ENCODE peak calls at places on chromosomes 12 and 14, in six cellular contexts. D is fibroblast of mammary gland, B is cardiac fibroblast, I is GM13977, X is Peyer's patch, S is endodermal cell. T is an unnamed sample.

GRCh38 chr12:120522568-120522967 is 6.4 kb downstream of the COQ5 start:
- DNase-seq in D (no peak), X (no peak), I (no peak), B (no peak), S (no peak), T (no peak)

GRCh38 chr14:31510222-31510621 is 22.4 kb upstream of the GPR33 start:
- DNase-seq in B (peak), D (peak), X (no peak), I (peak), S (no peak), T (no peak)

GRCh38 chr12:101021911-101022388 is 188.1 kb downstream of the SLC5A8 start:
- DNase-seq in B (peak), D (peak), X (no peak), S (no peak), I (no peak), T (no peak)

GRCh38 chr12:56040963-56041578 is 647 bp upstream of the RPS26 start:
- DNase-seq in D (no peak), B (no peak), X (no peak), I (no peak), S (peak), T (no peak)

GRCh38 chr14:88682495-88683114 is 110.1 kb downstream of the EML5 start:
- DNase-seq in S (peak), I (no peak), B (no peak), D (no peak), X (no peak), T (no peak)

GRCh38 chr14:94717808-94718207 is 52.1 kb downstream of the GSC start:
- DNase-seq in B (no peak), I (no peak), D (peak), X (no peak), S (no peak), T (no peak)

GRCh38 chr14:67663633-67664032 is 10.8 kb downstream of the VTI1B start:
- DNase-seq in D (no peak), I (no peak), B (no peak), S (no peak), X (no peak), T (no peak)

GRCh38 chr12:42484996-42485395 is 104.5 kb downstream of the PRICKLE1 start:
- DNase-seq in I (no peak), S (no peak), D (no peak), B (no peak), X (no peak), T (no peak)

GRCh38 chr12:53975019-53975815 is 463 bp upstream of the HOTAIR start:
- DNase-seq in B (no peak), I (no peak), D (no peak), S (peak), X (no peak), T (no peak)

GRCh38 chr14:73369433-73369832 is 88.9 kb downstream of the NUMB start:
- DNase-seq in D (no peak), X (no peak), I (no peak), B (no peak), S (no peak), T (no peak)

GRCh38 chr12:83414981-83415380 is 728.3 kb downstream of the TMTC2 start:
- DNase-seq in S (no peak), X (no peak), B (no peak), I (no peak), D (no peak), T (no peak)

GRCh38 chr14:38125484-38125912 is 82.2 kb upstream of the SSTR1 start:
- DNase-seq in S (no peak), X (no peak), D (no peak), B (no peak), I (no peak), T (no peak)

GRCh38 chr12:43109626-43110345 is 442.2 kb downstream of the ADAMTS20 start:
- DNase-seq in X (no peak), D (peak), I (no peak), B (no peak), S (no peak), T (no peak)

GRCh38 chr12:43692064-43692463 is 66.5 kb downstream of the PUS7L start:
- DNase-seq in S (no peak), D (peak), I (no peak), B (peak), X (no peak), T (no peak)

GRCh38 chr14:51333901-51334432 is 93.9 kb downstream of the TMX1 start:
- DNase-seq in S (no peak), D (no peak), B (no peak), X (no peak), I (no peak), T (no peak)

GRCh38 chr12:84791444-84791843 is 121.2 kb downstream of the SLC6A15 start:
- DNase-seq in X (no peak), B (no peak), I (no peak), D (no peak), S (no peak), T (no peak)

GRCh38 chr12:104064842-104065441 is 611 bp downstream of the HCFC2 start:
- DNase-seq in D (no peak), I (peak), S (no peak), X (no peak), B (peak), T (no peak)
- TF ChIP-seq CTCF in D (no peak), I (no peak), S (no peak), X (no peak), B (no peak), T (no peak)

DNA sequence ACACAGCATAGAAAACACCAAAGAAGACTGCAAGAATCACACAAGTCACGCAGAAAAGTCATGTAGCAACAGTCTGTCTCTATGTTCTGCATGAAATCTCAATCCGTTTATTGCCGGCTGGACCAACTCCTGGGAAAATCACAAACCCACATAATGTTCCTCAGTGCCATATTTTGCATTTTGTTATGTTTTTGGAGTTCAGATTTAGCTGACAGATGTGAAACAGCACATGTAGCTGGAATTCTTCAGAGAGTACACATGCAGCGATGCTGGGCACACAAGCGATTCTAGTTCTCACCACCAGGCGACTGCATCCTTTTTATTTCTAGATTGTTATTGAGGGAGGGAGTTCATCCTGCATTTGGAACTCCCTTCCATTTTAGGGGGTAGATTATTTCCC is 193.2 kb downstream of the APAF1 start:
- DNase-seq in D (peak), S (peak), I (no peak), B (peak), X (no peak), T (no peak)
- TF ChIP-seq CTCF in D (peak), S (peak), I (no peak), B (peak), X (no peak), T (no peak)

GRCh38 chr14:106286697-106287290 is 760.4 kb downstream of the TMEM121 start:
- DNase-seq in S (no peak), D (no peak), I (peak), X (no peak), B (no peak), T (no peak)
- TF ChIP-seq CTCF in S (peak), D (no peak), I (peak), X (no peak), B (no peak), T (no peak)

GRCh38 chr14:92656306-92656705 is 92.1 kb downstream of the LGMN start:
- DNase-seq in I (no peak), D (no peak), S (no peak), X (no peak), B (no peak), T (no peak)
- TF ChIP-seq CTCF in I (no peak), D (peak), S (peak), X (no peak), B (peak), T (no peak)

GRCh38 chr12:114684098-114684869 is at the start of gene TBX3:
- DNase-seq in D (peak), X (peak), S (peak), B (peak), I (peak), T (peak)
- TF ChIP-seq CTCF in D (peak), X (no peak), S (peak), B (peak), I (no peak), T (peak)

GRCh38 chr14:103508930-103509329 is 13.7 kb downstream of the CKB start:
- DNase-seq in X (no peak), S (no peak), B (no peak), I (peak), D (no peak), T (no peak)
- TF ChIP-seq CTCF in X (no peak), S (no peak), B (no peak), I (no peak), D (no peak), T (no peak)

GRCh38 chr14:25436906-25437305 is 387.0 kb upstream of the STXBP6 start:
- DNase-seq in D (no peak), B (no peak), X (no peak), S (no peak), I (no peak), T (no peak)

GRCh38 chr14:25430808-25431207 is 380.9 kb upstream of the STXBP6 start:
- DNase-seq in D (no peak), B (no peak), X (no peak), S (no peak), I (no peak), T (no peak)

GRCh38 chr14:25431211-25432076 is 381.5 kb upstream of the STXBP6 start:
- DNase-seq in I (no peak), X (no peak), B (no peak), S (peak), D (peak), T (no peak)
- TF ChIP-seq CTCF in I (no peak), X (no peak), B (no peak), S (peak), D (peak), T (no peak)

T was measured in lung.